ENCODE peak calls at places on chromosomes 11 and 22, in six cellular contexts. G is CD8-positive, alpha-beta memory T cell; H is lower leg skin; M is tibial nerve; T is small intestine; S is neuronal stem cell. F is an unnamed sample.

GRCh38 chr11:18791175-18792065 is at the start of gene PTPN5:
- DNase-seq in T (no peak), M (no peak), H (no peak), S (peak), G (no peak), F (no peak)

GRCh38 chr11:1353383-1354124 is 36.2 kb upstream of the BRSK2 start:
- DNase-seq in S (no peak), H (no peak), G (no peak), M (no peak), T (no peak), F (no peak)

GRCh38 chr22:39174498-39175120 is 22.1 kb upstream of the CBX7 start:
- DNase-seq in G (peak), H (peak), S (peak), T (peak), M (peak), F (no peak)

GRCh38 chr11:19311306-19312030 is 70.7 kb upstream of the E2F8 start:
- DNase-seq in T (peak), G (peak), M (peak), H (peak), S (peak), F (no peak)

GRCh38 chr11:130313383-130314183 is 1.1 kb downstream of the ZBTB44 start:
- DNase-seq in H (no peak), G (no peak), T (peak), M (no peak), S (no peak), F (no peak)

GRCh38 chr11:34317038-34317360 is 40.8 kb downstream of the ABTB2 start:
- DNase-seq in T (peak), M (no peak), H (no peak), S (no peak), G (no peak), F (no peak)

GRCh38 chr11:44777537-44778199 is 50.9 kb downstream of the TSPAN18 start:
- DNase-seq in H (no peak), S (no peak), M (no peak), T (no peak), G (no peak), F (peak)

GRCh38 chr22:35921777-35922176 is 106.8 kb downstream of the RBFOX2 start:
- DNase-seq in M (peak), T (peak), H (peak), G (no peak), S (peak), F (no peak)

GRCh38 chr11:61627831-61628753 is 47.2 kb upstream of the SYT7 start:
- DNase-seq in T (peak), M (no peak), S (peak), G (no peak), H (peak), F (no peak)

GRCh38 chr22:17897864-17898263 is 123.6 kb upstream of the BID start:
- DNase-seq in S (no peak), G (no peak), H (no peak), M (no peak), T (no peak), F (no peak)

GRCh38 chr11:17593466-17594245 is 46.6 kb downstream of the OTOG start:
- DNase-seq in S (no peak), G (no peak), T (no peak), H (no peak), M (peak), F (no peak)

GRCh38 chr11:14656536-14657457 is 13.2 kb downstream of the PDE3B start:
- DNase-seq in G (no peak), H (no peak), T (peak), M (no peak), S (no peak), F (no peak)
- H3K4me3 ChIP-seq in G (no peak), H (no peak), T (no peak), M (no peak), S (no peak), F (no peak)

GRCh38 chr22:22578702-22579424 is 19.8 kb upstream of the PRAME start:
- DNase-seq in H (no peak), G (no peak), S (no peak), M (peak), T (no peak), F (no peak)
- H3K4me3 ChIP-seq in H (no peak), G (no peak), S (no peak), M (no peak), T (no peak), F (no peak)

GRCh38 chr11:64253043-64253442 is 1.7 kb downstream of the PLCB3 start:
- DNase-seq in S (no peak), G (no peak), T (no peak), M (no peak), H (no peak), F (no peak)
- H3K4me3 ChIP-seq in S (peak), G (no peak), T (peak), M (peak), H (no peak), F (peak)

DNA sequence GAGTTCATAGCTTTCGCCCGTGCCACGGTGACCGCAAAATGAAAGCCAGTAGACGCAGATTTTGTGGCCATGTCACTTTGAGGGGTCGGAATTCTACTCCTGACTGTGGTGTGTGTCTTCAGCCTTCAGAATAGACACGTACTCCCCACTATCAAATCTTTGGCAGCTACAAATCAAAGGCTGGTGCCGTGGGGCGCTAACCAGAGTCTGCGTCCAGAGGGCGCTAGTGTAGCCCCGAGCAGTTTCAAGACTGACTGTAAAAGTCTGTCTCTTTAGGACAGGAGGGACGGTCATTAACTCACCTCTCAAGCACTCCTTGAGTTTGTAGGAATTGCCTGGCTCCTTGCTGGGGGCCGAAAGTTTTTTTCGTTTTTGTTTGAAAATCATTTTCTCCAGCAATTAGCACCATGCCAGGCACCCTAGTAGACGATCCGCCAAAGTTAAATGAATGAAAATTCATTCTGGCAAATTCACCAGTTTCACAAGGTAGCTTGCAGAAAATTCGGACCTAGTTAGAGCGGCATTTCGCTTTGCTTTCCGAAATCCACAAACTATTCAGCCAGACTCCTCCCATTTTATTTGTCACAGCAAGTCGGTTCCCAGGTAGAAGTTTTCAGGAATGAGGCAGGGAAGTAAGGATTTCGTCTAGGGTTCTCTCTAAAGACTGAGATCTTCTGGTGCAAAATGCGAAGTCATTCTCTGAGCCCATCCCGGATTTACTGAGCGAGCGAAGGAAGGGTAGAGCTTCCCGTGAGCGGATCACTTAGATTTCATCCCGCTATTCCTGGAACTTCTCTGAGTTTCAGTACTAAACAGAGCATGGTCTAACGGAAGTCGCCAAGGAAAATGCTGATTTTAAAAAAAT is 2.8 kb upstream of the CALCA start:
- DNase-seq in H (no peak), M (no peak), G (no peak), T (peak), S (peak), F (no peak)
- H3K4me3 ChIP-seq in H (no peak), M (peak), G (peak), T (no peak), S (peak), F (no peak)